ENCODE peak calls at places on chromosomes 2 and 18, in six cellular contexts. V is fibroblast of lung, H is GM23248, E is PC-3, Z is keratinocyte, G is MM.1S. C is an unnamed sample.
A peak's percentile ranks its signal among the peaks of the same experiment; 100 is the strongest.

GRCh38 chr18:10010611-10011015 is 96.8 kb downstream of the VAPA start:
- DNase-seq in Z (no peak), V (peak; percentile 92), E (peak; percentile 8), G (no peak), H (peak; percentile 94), C (no peak)

GRCh38 chr2:185185044-185185443 is 553.6 kb upstream of the FSIP2 start:
- DNase-seq in E (no peak), G (no peak), H (no peak), Z (no peak), V (no peak), C (no peak)

GRCh38 chr2:218961651-218962570 is 2.4 kb downstream of the CDK5R2 start:
- DNase-seq in V (no peak), H (no peak), G (no peak), Z (no peak), E (no peak), C (no peak)

GRCh38 chr2:200702646-200703118 is 109.0 kb upstream of the BZW1 start:
- DNase-seq in H (no peak), E (peak; percentile 49), V (no peak), G (peak; percentile 77), Z (no peak), C (no peak)

GRCh38 chr18:59454909-59455727 is 96.1 kb upstream of the LMAN1 start:
- DNase-seq in Z (no peak), H (no peak), G (no peak), E (no peak), V (no peak), C (no peak)

GRCh38 chr2:42086500-42086953 is 38.7 kb downstream of the PKDCC start:
- DNase-seq in V (peak; percentile 80), E (peak; percentile 83), H (peak; percentile 75), Z (no peak), G (peak; percentile 55), C (peak; percentile 52)

GRCh38 chr2:95270541-95271081 is 3.6 kb upstream of the PROM2 start:
- DNase-seq in Z (no peak), V (no peak), H (no peak), E (no peak), G (no peak), C (no peak)

GRCh38 chr2:181371782-181372292 is 85.3 kb upstream of the ITGA4 start:
- DNase-seq in G (peak; percentile 44), E (no peak), H (peak; percentile 52), V (peak; percentile 28), Z (no peak), C (no peak)

GRCh38 chr2:202608142-202608852 is 26.5 kb upstream of the FAM117B start:
- DNase-seq in Z (no peak), V (no peak), H (no peak), E (no peak), G (no peak), C (no peak)

GRCh38 chr2:134177351-134177931 is 76.4 kb upstream of the MGAT5 start:
- DNase-seq in V (peak; percentile 35), E (no peak), H (peak; percentile 17), Z (no peak), G (no peak), C (no peak)

GRCh38 chr18:76564117-76564516 is 69.1 kb upstream of the ZNF516 start:
- DNase-seq in Z (peak; percentile 83), E (peak; percentile 87), G (no peak), H (peak; percentile 78), V (peak; percentile 67), C (no peak)

GRCh38 chr2:162106146-162106551 is 32.1 kb upstream of the DPP4 start:
- DNase-seq in Z (no peak), E (no peak), V (peak; percentile 42), G (no peak), H (peak; percentile 63), C (peak; percentile 52)

GRCh38 chr2:86216577-86217555 is 17.6 kb downstream of the MRPL35 start:
- DNase-seq in E (no peak), H (peak; percentile 95), G (no peak), V (no peak), Z (no peak), C (no peak)

DNA sequence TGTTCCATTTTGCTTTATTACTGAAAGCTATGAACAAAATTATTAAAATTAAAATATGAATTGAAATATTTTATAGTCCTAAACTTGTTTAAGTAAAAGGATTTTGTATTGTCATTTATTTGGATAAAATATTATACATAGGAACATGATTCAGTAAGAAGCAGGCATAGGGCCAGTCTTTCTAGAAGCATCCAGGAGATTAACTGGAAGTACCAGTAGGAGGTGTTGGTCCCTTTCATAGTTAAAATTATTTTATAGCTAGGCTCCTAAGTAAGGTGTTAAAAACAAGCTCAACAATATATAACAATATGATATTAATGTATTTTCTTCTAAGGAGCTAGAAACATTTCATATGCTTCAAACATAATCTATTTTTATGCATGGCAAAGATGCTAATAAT is 43.7 kb downstream of the FIGN start:
- DNase-seq in Z (no peak), G (no peak), E (no peak), V (peak; percentile 27), H (peak; percentile 22), C (no peak)
- H3K27ac ChIP-seq in Z (no peak overlapping the region), G (no peak overlapping the region), E (no peak overlapping the region), V (no peak overlapping the region), H (no peak overlapping the region), C (no peak overlapping the region)

GRCh38 chr2:108847000-108847399 is 60.4 kb downstream of the CCDC138 start:
- DNase-seq in E (no peak), H (no peak), V (no peak), G (no peak), Z (no peak), C (no peak)
- TF ChIP-seq EZH2 in E (no peak), H (no peak), V (no peak), G (no peak), Z (no peak), C (no peak)

DNA sequence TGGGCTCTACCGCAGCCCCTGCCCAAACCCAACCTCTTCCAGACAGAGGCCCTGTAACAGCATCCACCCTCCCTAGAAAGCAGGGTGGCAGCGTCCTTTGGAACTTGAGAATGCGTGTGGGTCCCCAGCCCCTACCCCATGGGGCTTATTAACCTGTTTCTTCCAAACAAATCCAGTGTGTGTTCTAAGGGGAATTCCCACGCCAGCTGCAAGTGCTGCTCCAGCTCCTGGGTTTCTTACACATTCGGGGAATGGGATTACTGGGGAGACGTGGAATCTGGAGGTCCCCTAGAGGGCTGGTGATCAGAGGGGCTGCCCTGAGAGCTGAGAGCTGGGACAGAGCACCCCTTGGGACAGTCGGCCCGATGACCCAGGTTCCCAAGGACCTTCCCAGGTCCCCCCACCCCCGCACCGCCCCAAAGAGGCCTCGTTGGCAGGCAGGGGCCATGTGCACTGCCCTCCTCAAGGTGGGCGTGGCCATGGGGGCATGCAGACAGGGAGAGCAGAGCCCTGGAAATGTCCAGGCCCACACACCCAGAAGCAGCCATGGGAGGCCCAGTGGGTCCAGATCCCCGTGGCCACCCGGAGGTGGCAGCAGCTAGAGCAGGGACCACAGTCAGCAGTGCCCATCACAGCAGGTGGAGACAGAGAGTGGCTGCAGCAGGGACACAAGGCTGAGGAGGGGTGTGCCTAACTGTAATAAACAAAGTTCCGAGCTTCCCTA is 18.8 kb upstream of the TEX44 start:
- DNase-seq in Z (no peak), H (no peak), E (no peak), V (no peak), G (no peak), C (no peak)
- H3K9ac ChIP-seq in Z (no peak overlapping the region), H (no peak overlapping the region), E (no peak overlapping the region), V (no peak overlapping the region), G (no peak overlapping the region), C (no peak overlapping the region)

GRCh38 chr2:26913599-26914285 is 56.7 kb upstream of the MAPRE3 start:
- DNase-seq in Z (no peak), G (no peak), V (no peak), E (no peak), H (peak; percentile 65), C (no peak)
- H3K27ac ChIP-seq in Z (no peak overlapping the region), G (no peak overlapping the region), V (no peak overlapping the region), E (no peak overlapping the region), H (no peak overlapping the region), C (no peak overlapping the region)